ENCODE peak calls at places on chromosomes 16 and 17, in seven cellular contexts. One of them, this sample, is unnamed. For H3K27me3, the result is how much of the 10 kb centered on the place peaks cover.

GRCh38 chr17:82301916-82302497 is 15.4 kb downstream of the CD7 start:
- DNase-seq in effector memory CD4-positive, alpha-beta T cell: peak
- DNase-seq in MM.1S: no peak
- DNase-seq in IMR-90: no peak
- DNase-seq in HepG2: no peak
- DNase-seq in uterus: no peak
- DNase-seq in adrenal gland: no peak
- DNase-seq in this sample: peak

GRCh38 chr16:12958366-12958765 is 57.0 kb downstream of the SHISA9 start:
- DNase-seq in effector memory CD4-positive, alpha-beta T cell: no peak
- DNase-seq in MM.1S: no peak
- DNase-seq in IMR-90: no peak
- DNase-seq in HepG2: no peak
- DNase-seq in uterus: no peak
- DNase-seq in adrenal gland: no peak
- DNase-seq in this sample: no peak

GRCh38 chr17:55635253-55635766 is 87.4 kb downstream of the TMEM100 start:
- DNase-seq in effector memory CD4-positive, alpha-beta T cell: no peak
- DNase-seq in MM.1S: no peak
- DNase-seq in IMR-90: peak
- DNase-seq in HepG2: no peak
- DNase-seq in uterus: peak
- DNase-seq in adrenal gland: no peak
- DNase-seq in this sample: no peak

GRCh38 chr17:49523706-49524472 is 28.8 kb downstream of the NGFR start:
- DNase-seq in effector memory CD4-positive, alpha-beta T cell: no peak
- DNase-seq in MM.1S: peak
- DNase-seq in IMR-90: no peak
- DNase-seq in HepG2: no peak
- DNase-seq in uterus: no peak
- DNase-seq in adrenal gland: no peak
- DNase-seq in this sample: peak

GRCh38 chr16:84924339-84925091 is 86.8 kb downstream of the ZDHHC7 start:
- DNase-seq in effector memory CD4-positive, alpha-beta T cell: no peak
- DNase-seq in MM.1S: no peak
- DNase-seq in IMR-90: no peak
- DNase-seq in HepG2: peak
- DNase-seq in uterus: no peak
- DNase-seq in adrenal gland: no peak
- DNase-seq in this sample: no peak

GRCh38 chr16:46826618-46827017 is 4.4 kb downstream of the C16orf87 start:
- DNase-seq in effector memory CD4-positive, alpha-beta T cell: no peak
- DNase-seq in MM.1S: no peak
- DNase-seq in IMR-90: peak
- DNase-seq in HepG2: no peak
- DNase-seq in uterus: no peak
- DNase-seq in adrenal gland: no peak
- DNase-seq in this sample: no peak

GRCh38 chr17:43900183-43900857 is 7.0 kb downstream of the MPP2 start:
- DNase-seq in effector memory CD4-positive, alpha-beta T cell: peak
- DNase-seq in MM.1S: peak
- DNase-seq in IMR-90: peak
- DNase-seq in HepG2: peak
- DNase-seq in uterus: peak
- DNase-seq in adrenal gland: peak
- DNase-seq in this sample: peak

GRCh38 chr16:30903596-30903995 is 7.2 kb downstream of the CTF1 start:
- DNase-seq in effector memory CD4-positive, alpha-beta T cell: no peak
- DNase-seq in MM.1S: no peak
- DNase-seq in IMR-90: no peak
- DNase-seq in HepG2: peak
- DNase-seq in uterus: no peak
- DNase-seq in adrenal gland: peak
- DNase-seq in this sample: no peak

GRCh38 chr16:69166221-69166833 is 20.6 kb upstream of the SNTB2 start:
- DNase-seq in effector memory CD4-positive, alpha-beta T cell: no peak
- DNase-seq in MM.1S: no peak
- DNase-seq in IMR-90: peak
- DNase-seq in HepG2: no peak
- DNase-seq in uterus: peak
- DNase-seq in adrenal gland: no peak
- DNase-seq in this sample: peak

GRCh38 chr16:23694707-23695373 is 16.2 kb downstream of the PLK1 start:
- DNase-seq in effector memory CD4-positive, alpha-beta T cell: no peak
- DNase-seq in MM.1S: peak
- DNase-seq in IMR-90: peak
- DNase-seq in HepG2: peak
- DNase-seq in uterus: no peak
- DNase-seq in adrenal gland: peak
- DNase-seq in this sample: no peak

GRCh38 chr17:82960419-82961271 is 118.8 kb upstream of the METRNL start:
- DNase-seq in effector memory CD4-positive, alpha-beta T cell: no peak
- DNase-seq in MM.1S: no peak
- DNase-seq in IMR-90: no peak
- DNase-seq in HepG2: no peak
- DNase-seq in uterus: no peak
- DNase-seq in adrenal gland: no peak
- DNase-seq in this sample: no peak

GRCh38 chr17:21532763-21533385 is 156.7 kb downstream of the KCNJ12 start:
- DNase-seq in effector memory CD4-positive, alpha-beta T cell: no peak
- DNase-seq in MM.1S: peak
- DNase-seq in IMR-90: no peak
- DNase-seq in HepG2: no peak
- DNase-seq in uterus: no peak
- DNase-seq in adrenal gland: no peak
- DNase-seq in this sample: no peak

GRCh38 chr16:31367875-31368274 is 12.9 kb downstream of the ITGAX start:
- DNase-seq in effector memory CD4-positive, alpha-beta T cell: no peak
- DNase-seq in MM.1S: no peak
- DNase-seq in IMR-90: no peak
- DNase-seq in HepG2: no peak
- DNase-seq in uterus: no peak
- DNase-seq in adrenal gland: no peak
- DNase-seq in this sample: no peak

GRCh38 chr17:21027031-21027430 is 15.8 kb downstream of the USP22 start:
- DNase-seq in effector memory CD4-positive, alpha-beta T cell: no peak
- DNase-seq in MM.1S: no peak
- DNase-seq in IMR-90: no peak
- DNase-seq in HepG2: no peak
- DNase-seq in uterus: no peak
- DNase-seq in adrenal gland: peak
- DNase-seq in this sample: no peak

GRCh38 chr17:48479014-48479402 is 49.0 kb upstream of the SKAP1 start:
- DNase-seq in effector memory CD4-positive, alpha-beta T cell: no peak
- DNase-seq in MM.1S: no peak
- DNase-seq in IMR-90: no peak
- DNase-seq in HepG2: no peak
- DNase-seq in uterus: no peak
- DNase-seq in adrenal gland: no peak
- DNase-seq in this sample: no peak

GRCh38 chr17:1882836-1883235 is 53.0 kb downstream of the RPA1 start:
- DNase-seq in effector memory CD4-positive, alpha-beta T cell: no peak
- DNase-seq in MM.1S: no peak
- DNase-seq in IMR-90: peak
- DNase-seq in HepG2: peak
- DNase-seq in uterus: no peak
- DNase-seq in adrenal gland: no peak
- DNase-seq in this sample: peak

GRCh38 chr16:24871891-24872290 is 26.1 kb downstream of the SLC5A11 start:
- DNase-seq in effector memory CD4-positive, alpha-beta T cell: no peak
- DNase-seq in MM.1S: no peak
- DNase-seq in IMR-90: no peak
- DNase-seq in HepG2: no peak
- DNase-seq in uterus: no peak
- DNase-seq in adrenal gland: peak
- DNase-seq in this sample: no peak

GRCh38 chr16:29811896-29812665 is at the start of gene PRRT2:
- DNase-seq in effector memory CD4-positive, alpha-beta T cell: no peak
- DNase-seq in MM.1S: peak
- DNase-seq in IMR-90: peak
- DNase-seq in HepG2: no peak
- DNase-seq in uterus: peak
- DNase-seq in adrenal gland: peak
- DNase-seq in this sample: no peak

GRCh38 chr16:48629531-48629930 is 19.6 kb upstream of the N4BP1 start:
- DNase-seq in effector memory CD4-positive, alpha-beta T cell: no peak
- DNase-seq in MM.1S: no peak
- DNase-seq in IMR-90: no peak
- DNase-seq in HepG2: no peak
- DNase-seq in uterus: no peak
- DNase-seq in adrenal gland: peak
- DNase-seq in this sample: no peak

GRCh38 chr17:77371117-77371887 is 230.5 kb downstream of the SEC14L1 start:
- DNase-seq in effector memory CD4-positive, alpha-beta T cell: no peak
- DNase-seq in MM.1S: peak
- DNase-seq in IMR-90: peak
- DNase-seq in HepG2: no peak
- DNase-seq in uterus: no peak
- DNase-seq in adrenal gland: no peak
- DNase-seq in this sample: no peak

GRCh38 chr16:18979936-18980335 is 3.8 kb upstream of the TMC7 start:
- DNase-seq in effector memory CD4-positive, alpha-beta T cell: no peak
- DNase-seq in MM.1S: no peak
- DNase-seq in IMR-90: no peak
- DNase-seq in HepG2: no peak
- DNase-seq in uterus: no peak
- DNase-seq in adrenal gland: no peak
- DNase-seq in this sample: no peak

GRCh38 chr17:7884581-7885356 is 3.8 kb upstream of the CHD3 start:
- DNase-seq in effector memory CD4-positive, alpha-beta T cell: peak
- DNase-seq in MM.1S: no peak
- DNase-seq in IMR-90: no peak
- DNase-seq in HepG2: no peak
- DNase-seq in uterus: no peak
- DNase-seq in adrenal gland: no peak
- DNase-seq in this sample: peak
- H3K27ac ChIP-seq in effector memory CD4-positive, alpha-beta T cell: peak
- H3K27ac ChIP-seq in MM.1S: no peak
- H3K27ac ChIP-seq in IMR-90: peak
- H3K27ac ChIP-seq in HepG2: no peak
- H3K27ac ChIP-seq in uterus: peak
- H3K27ac ChIP-seq in adrenal gland: no peak
- H3K27ac ChIP-seq in this sample: peak

DNA sequence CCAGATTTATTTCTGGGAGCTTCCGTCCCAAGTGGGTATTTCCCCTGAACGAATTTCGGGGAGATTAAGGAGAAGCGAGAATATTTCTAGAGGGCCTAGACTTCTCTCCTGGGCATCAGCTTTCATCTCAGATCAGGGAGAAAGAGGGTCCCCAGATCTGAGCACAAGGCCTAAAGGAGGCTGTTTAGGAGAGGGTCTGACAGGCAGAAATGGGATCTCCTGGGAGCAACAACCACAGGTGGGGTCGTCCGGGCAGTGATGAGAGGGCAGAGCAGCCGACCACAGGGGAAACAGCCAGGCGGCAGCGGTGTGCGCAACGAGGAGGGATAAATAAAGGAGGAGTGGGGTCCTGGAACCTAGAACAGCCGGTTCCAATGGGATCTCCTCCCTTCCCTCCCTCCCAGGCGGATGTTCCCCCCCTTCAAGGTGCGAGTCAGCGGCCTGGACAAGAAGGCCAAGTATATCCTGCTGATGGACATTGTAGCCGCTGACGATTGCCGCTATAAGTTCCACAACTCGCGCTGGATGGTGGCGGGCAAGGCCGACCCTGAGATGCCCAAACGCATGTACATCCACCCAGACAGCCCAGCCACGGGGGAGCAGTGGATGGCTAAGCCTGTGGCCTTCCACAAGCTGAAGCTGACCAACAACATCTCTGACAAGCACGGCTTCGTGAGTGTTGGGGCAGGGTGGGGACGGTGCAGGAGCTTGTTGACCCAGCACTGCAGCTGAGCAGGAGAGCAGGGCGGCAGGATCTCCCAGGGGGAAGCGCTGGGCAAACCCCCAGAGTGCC is 1.8 kb downstream of the TBX2 start:
- DNase-seq in effector memory CD4-positive, alpha-beta T cell: no peak
- DNase-seq in MM.1S: no peak
- DNase-seq in IMR-90: peak
- DNase-seq in HepG2: no peak
- DNase-seq in uterus: peak
- DNase-seq in adrenal gland: no peak
- DNase-seq in this sample: no peak
- H3K4me3 ChIP-seq in effector memory CD4-positive, alpha-beta T cell: no peak
- H3K4me3 ChIP-seq in MM.1S: peak
- H3K4me3 ChIP-seq in IMR-90: peak
- H3K4me3 ChIP-seq in HepG2: peak
- H3K4me3 ChIP-seq in uterus: peak
- H3K4me3 ChIP-seq in adrenal gland: peak
- H3K4me3 ChIP-seq in this sample: no peak

DNA sequence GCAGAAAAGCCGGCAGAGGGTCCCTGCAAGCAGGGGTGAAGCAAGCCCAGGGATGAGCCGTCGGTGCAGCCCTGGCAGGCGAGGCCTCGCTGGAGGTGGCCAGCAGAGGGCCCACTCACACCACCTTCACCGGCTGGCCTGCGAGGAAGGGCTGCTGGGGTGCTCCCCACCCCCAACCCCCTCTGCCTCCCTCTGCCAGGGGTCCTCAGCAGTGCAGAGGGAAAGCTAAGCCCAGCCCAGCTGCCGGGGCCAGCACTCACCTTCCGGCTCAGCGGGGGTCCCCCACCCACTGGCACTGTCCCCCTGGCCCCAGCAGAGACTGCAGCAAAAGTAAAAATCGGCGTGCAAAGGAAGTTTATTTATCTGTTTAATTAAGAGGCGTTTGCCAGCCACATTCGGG is 113.4 kb downstream of the ENGASE start:
- DNase-seq in effector memory CD4-positive, alpha-beta T cell: no peak
- DNase-seq in MM.1S: no peak
- DNase-seq in IMR-90: no peak
- DNase-seq in HepG2: no peak
- DNase-seq in uterus: no peak
- DNase-seq in adrenal gland: no peak
- DNase-seq in this sample: no peak
- H3K27me3 ChIP-seq in effector memory CD4-positive, alpha-beta T cell: under half
- H3K27me3 ChIP-seq in MM.1S: half or more
- H3K27me3 ChIP-seq in IMR-90: under half
- H3K27me3 ChIP-seq in HepG2: half or more
- H3K27me3 ChIP-seq in uterus: under half
- H3K27me3 ChIP-seq in adrenal gland: under half
- H3K27me3 ChIP-seq in this sample: under half

DNA sequence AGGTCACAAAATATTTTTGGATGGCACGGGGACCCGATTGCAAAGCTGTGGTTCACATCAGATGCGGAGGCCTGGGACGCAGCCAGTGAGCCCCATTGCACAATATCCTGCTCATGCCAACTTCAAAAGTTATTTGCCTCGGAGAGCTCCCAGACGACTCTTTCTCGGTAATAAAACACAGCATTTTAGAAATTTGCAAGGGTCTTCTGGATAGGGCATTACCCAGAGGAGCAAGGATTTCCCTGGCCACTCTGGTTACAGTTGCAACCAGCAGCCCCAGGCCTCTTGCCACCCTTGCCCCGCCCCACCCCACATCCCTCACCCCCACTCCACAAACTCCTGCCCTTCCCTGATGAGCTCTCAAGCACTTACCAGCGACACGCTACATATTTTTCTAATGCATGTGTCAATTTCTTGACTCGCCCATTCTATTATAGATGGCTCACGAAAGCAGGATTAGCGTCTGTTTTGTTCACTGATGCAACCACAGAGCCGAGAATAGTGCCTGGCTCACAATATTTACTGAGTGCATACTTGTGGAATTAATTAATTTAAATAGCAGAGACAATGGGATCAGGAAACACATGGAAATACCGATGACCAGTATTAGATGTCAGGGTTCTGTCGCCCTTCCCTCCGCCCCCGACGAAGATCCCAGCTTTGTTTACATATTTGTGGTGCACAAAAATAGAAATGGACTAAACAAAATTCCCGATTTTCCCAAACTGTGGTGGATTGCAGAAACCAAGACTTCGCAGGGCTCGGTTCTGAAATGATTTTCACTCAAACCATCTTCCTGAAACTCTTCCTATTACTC is 62.4 kb downstream of the ADCY9 start:
- DNase-seq in effector memory CD4-positive, alpha-beta T cell: no peak
- DNase-seq in MM.1S: no peak
- DNase-seq in IMR-90: peak
- DNase-seq in HepG2: no peak
- DNase-seq in uterus: peak
- DNase-seq in adrenal gland: peak
- DNase-seq in this sample: no peak
- H3K27ac ChIP-seq in effector memory CD4-positive, alpha-beta T cell: no peak
- H3K27ac ChIP-seq in MM.1S: no peak
- H3K27ac ChIP-seq in IMR-90: peak
- H3K27ac ChIP-seq in HepG2: no peak
- H3K27ac ChIP-seq in uterus: peak
- H3K27ac ChIP-seq in adrenal gland: no peak
- H3K27ac ChIP-seq in this sample: no peak

This sample was measured in naive thymus-derived CD4-positive, alpha-beta T cell.